ENCODE peak calls at places on chromosomes 1 and 21, in seven cellular contexts. One of them, this sample, is unnamed.
A peak's percentile ranks its signal among the peaks of the same experiment; 100 is the strongest.

GRCh38 chr1:18481921-18482701 is 1.4 kb downstream of the KLHDC7A start:
- DNase-seq in left lobe of liver: no peak
- DNase-seq in colonic mucosa: no peak
- DNase-seq in HTR-8/SVneo: no peak
- DNase-seq in brain microvascular endothelial cell: no peak
- DNase-seq in stimulated activated CD8-positive, alpha-beta memory T cell treated with anti-CD3 and anti-CD28 coated beads, Interleukin-2, amount 100 ng/mL, for 1 hour: no peak
- DNase-seq in COR-L47: no peak
- DNase-seq in this sample: no peak

GRCh38 chr1:93753766-93754763 is 72.4 kb upstream of the BCAR3 start:
- DNase-seq in brain microvascular endothelial cell: peak; percentile 93
- DNase-seq in COR-L47: no peak
- DNase-seq in HTR-8/SVneo: peak; percentile 44
- DNase-seq in stimulated activated CD8-positive, alpha-beta memory T cell treated with anti-CD3 and anti-CD28 coated beads, Interleukin-2, amount 100 ng/mL, for 1 hour: no peak
- DNase-seq in colonic mucosa: no peak
- DNase-seq in left lobe of liver: peak; percentile 60
- DNase-seq in this sample: peak; percentile 98

GRCh38 chr21:42406201-42406601 is 2.5 kb downstream of the UBASH3A start:
- DNase-seq in stimulated activated CD8-positive, alpha-beta memory T cell treated with anti-CD3 and anti-CD28 coated beads, Interleukin-2, amount 100 ng/mL, for 1 hour: no peak
- DNase-seq in HTR-8/SVneo: no peak
- DNase-seq in colonic mucosa: no peak
- DNase-seq in left lobe of liver: no peak
- DNase-seq in brain microvascular endothelial cell: no peak
- DNase-seq in COR-L47: no peak
- DNase-seq in this sample: no peak

GRCh38 chr1:1809489-1809888 is 31.2 kb upstream of the NADK start:
- DNase-seq in COR-L47: no peak
- DNase-seq in colonic mucosa: no peak
- DNase-seq in brain microvascular endothelial cell: no peak
- DNase-seq in stimulated activated CD8-positive, alpha-beta memory T cell treated with anti-CD3 and anti-CD28 coated beads, Interleukin-2, amount 100 ng/mL, for 1 hour: no peak
- DNase-seq in HTR-8/SVneo: no peak
- DNase-seq in left lobe of liver: no peak
- DNase-seq in this sample: no peak

GRCh38 chr21:32300117-32300681 is 1.5 kb downstream of the MRAP start:
- DNase-seq in colonic mucosa: no peak
- DNase-seq in stimulated activated CD8-positive, alpha-beta memory T cell treated with anti-CD3 and anti-CD28 coated beads, Interleukin-2, amount 100 ng/mL, for 1 hour: no peak
- DNase-seq in COR-L47: no peak
- DNase-seq in left lobe of liver: no peak
- DNase-seq in HTR-8/SVneo: no peak
- DNase-seq in brain microvascular endothelial cell: no peak
- DNase-seq in this sample: no peak

GRCh38 chr21:20882462-20883415 is 115.5 kb upstream of the NCAM2 start:
- DNase-seq in colonic mucosa: peak; percentile 28
- DNase-seq in HTR-8/SVneo: peak; percentile 1
- DNase-seq in stimulated activated CD8-positive, alpha-beta memory T cell treated with anti-CD3 and anti-CD28 coated beads, Interleukin-2, amount 100 ng/mL, for 1 hour: no peak
- DNase-seq in left lobe of liver: no peak
- DNase-seq in COR-L47: peak; percentile 61
- DNase-seq in brain microvascular endothelial cell: peak; percentile 7
- DNase-seq in this sample: peak; percentile 23

GRCh38 chr1:156480411-156481192 is 20.0 kb downstream of the MEF2D start:
- DNase-seq in COR-L47: no peak
- DNase-seq in HTR-8/SVneo: no peak
- DNase-seq in colonic mucosa: no peak
- DNase-seq in left lobe of liver: no peak
- DNase-seq in stimulated activated CD8-positive, alpha-beta memory T cell treated with anti-CD3 and anti-CD28 coated beads, Interleukin-2, amount 100 ng/mL, for 1 hour: peak; percentile 55
- DNase-seq in brain microvascular endothelial cell: no peak
- DNase-seq in this sample: no peak

GRCh38 chr1:232725303-232726047 is 79.7 kb upstream of the MAP10 start:
- DNase-seq in brain microvascular endothelial cell: no peak
- DNase-seq in COR-L47: no peak
- DNase-seq in HTR-8/SVneo: peak; percentile 21
- DNase-seq in stimulated activated CD8-positive, alpha-beta memory T cell treated with anti-CD3 and anti-CD28 coated beads, Interleukin-2, amount 100 ng/mL, for 1 hour: no peak
- DNase-seq in left lobe of liver: no peak
- DNase-seq in colonic mucosa: no peak
- DNase-seq in this sample: no peak

GRCh38 chr1:89890085-89890754 is 69.4 kb downstream of the LRRC8D start:
- DNase-seq in COR-L47: no peak
- DNase-seq in left lobe of liver: no peak
- DNase-seq in HTR-8/SVneo: peak; percentile 55
- DNase-seq in brain microvascular endothelial cell: peak; percentile 45
- DNase-seq in colonic mucosa: no peak
- DNase-seq in stimulated activated CD8-positive, alpha-beta memory T cell treated with anti-CD3 and anti-CD28 coated beads, Interleukin-2, amount 100 ng/mL, for 1 hour: no peak
- DNase-seq in this sample: peak; percentile 80

GRCh38 chr1:203126866-203127671 is 457 bp upstream of the ADORA1 start:
- DNase-seq in colonic mucosa: no peak
- DNase-seq in brain microvascular endothelial cell: no peak
- DNase-seq in stimulated activated CD8-positive, alpha-beta memory T cell treated with anti-CD3 and anti-CD28 coated beads, Interleukin-2, amount 100 ng/mL, for 1 hour: no peak
- DNase-seq in HTR-8/SVneo: no peak
- DNase-seq in COR-L47: no peak
- DNase-seq in left lobe of liver: peak; percentile 35
- DNase-seq in this sample: peak; percentile 19

GRCh38 chr1:9281907-9282306 is 10.8 kb upstream of the SPSB1 start:
- DNase-seq in stimulated activated CD8-positive, alpha-beta memory T cell treated with anti-CD3 and anti-CD28 coated beads, Interleukin-2, amount 100 ng/mL, for 1 hour: no peak
- DNase-seq in brain microvascular endothelial cell: no peak
- DNase-seq in colonic mucosa: no peak
- DNase-seq in COR-L47: no peak
- DNase-seq in left lobe of liver: no peak
- DNase-seq in HTR-8/SVneo: no peak
- DNase-seq in this sample: no peak

GRCh38 chr1:183270541-183271141 is 84.6 kb downstream of the LAMC2 start:
- DNase-seq in COR-L47: no peak
- DNase-seq in colonic mucosa: no peak
- DNase-seq in HTR-8/SVneo: peak; percentile 67
- DNase-seq in left lobe of liver: no peak
- DNase-seq in stimulated activated CD8-positive, alpha-beta memory T cell treated with anti-CD3 and anti-CD28 coated beads, Interleukin-2, amount 100 ng/mL, for 1 hour: no peak
- DNase-seq in brain microvascular endothelial cell: peak; percentile 71
- DNase-seq in this sample: peak; percentile 74

GRCh38 chr1:9028921-9029715 is 2.9 kb upstream of the SLC2A7 start:
- DNase-seq in stimulated activated CD8-positive, alpha-beta memory T cell treated with anti-CD3 and anti-CD28 coated beads, Interleukin-2, amount 100 ng/mL, for 1 hour: no peak
- DNase-seq in brain microvascular endothelial cell: no peak
- DNase-seq in HTR-8/SVneo: no peak
- DNase-seq in colonic mucosa: no peak
- DNase-seq in left lobe of liver: no peak
- DNase-seq in COR-L47: no peak
- DNase-seq in this sample: peak; percentile 11

GRCh38 chr1:174036204-174036603 is 14.0 kb upstream of the RC3H1 start:
- DNase-seq in stimulated activated CD8-positive, alpha-beta memory T cell treated with anti-CD3 and anti-CD28 coated beads, Interleukin-2, amount 100 ng/mL, for 1 hour: no peak
- DNase-seq in HTR-8/SVneo: no peak
- DNase-seq in COR-L47: no peak
- DNase-seq in brain microvascular endothelial cell: no peak
- DNase-seq in left lobe of liver: no peak
- DNase-seq in colonic mucosa: no peak
- DNase-seq in this sample: no peak

GRCh38 chr1:180785887-180786286 is 126.8 kb upstream of the KIAA1614 start:
- DNase-seq in HTR-8/SVneo: no peak
- DNase-seq in colonic mucosa: no peak
- DNase-seq in COR-L47: no peak
- DNase-seq in left lobe of liver: no peak
- DNase-seq in brain microvascular endothelial cell: no peak
- DNase-seq in stimulated activated CD8-positive, alpha-beta memory T cell treated with anti-CD3 and anti-CD28 coated beads, Interleukin-2, amount 100 ng/mL, for 1 hour: no peak
- DNase-seq in this sample: no peak

GRCh38 chr21:33290441-33290840 is 24.3 kb downstream of the IL10RB start:
- DNase-seq in brain microvascular endothelial cell: no peak
- DNase-seq in left lobe of liver: peak; percentile 96
- DNase-seq in COR-L47: peak; percentile 96
- DNase-seq in HTR-8/SVneo: no peak
- DNase-seq in colonic mucosa: peak; percentile 59
- DNase-seq in stimulated activated CD8-positive, alpha-beta memory T cell treated with anti-CD3 and anti-CD28 coated beads, Interleukin-2, amount 100 ng/mL, for 1 hour: no peak
- DNase-seq in this sample: no peak

GRCh38 chr21:44958471-44959191 is 18.8 kb downstream of the SLX9 start:
- DNase-seq in left lobe of liver: peak; percentile 80
- DNase-seq in brain microvascular endothelial cell: peak; percentile 74
- DNase-seq in stimulated activated CD8-positive, alpha-beta memory T cell treated with anti-CD3 and anti-CD28 coated beads, Interleukin-2, amount 100 ng/mL, for 1 hour: no peak
- DNase-seq in HTR-8/SVneo: no peak
- DNase-seq in colonic mucosa: no peak
- DNase-seq in COR-L47: no peak
- DNase-seq in this sample: peak; percentile 91

GRCh38 chr21:26177187-26177586 is 6.6 kb upstream of the APP start:
- DNase-seq in stimulated activated CD8-positive, alpha-beta memory T cell treated with anti-CD3 and anti-CD28 coated beads, Interleukin-2, amount 100 ng/mL, for 1 hour: no peak
- DNase-seq in HTR-8/SVneo: no peak
- DNase-seq in COR-L47: peak; percentile 38
- DNase-seq in brain microvascular endothelial cell: no peak
- DNase-seq in colonic mucosa: no peak
- DNase-seq in left lobe of liver: no peak
- DNase-seq in this sample: no peak

GRCh38 chr1:173411835-173412742 is 65.0 kb upstream of the PRDX6 start:
- DNase-seq in brain microvascular endothelial cell: peak; percentile 78
- DNase-seq in left lobe of liver: no peak
- DNase-seq in COR-L47: no peak
- DNase-seq in stimulated activated CD8-positive, alpha-beta memory T cell treated with anti-CD3 and anti-CD28 coated beads, Interleukin-2, amount 100 ng/mL, for 1 hour: no peak
- DNase-seq in HTR-8/SVneo: peak; percentile 35
- DNase-seq in colonic mucosa: no peak
- DNase-seq in this sample: peak; percentile 92

GRCh38 chr1:53115403-53116306 is 26.8 kb downstream of the SLC1A7 start:
- DNase-seq in brain microvascular endothelial cell: no peak
- DNase-seq in stimulated activated CD8-positive, alpha-beta memory T cell treated with anti-CD3 and anti-CD28 coated beads, Interleukin-2, amount 100 ng/mL, for 1 hour: no peak
- DNase-seq in COR-L47: no peak
- DNase-seq in left lobe of liver: no peak
- DNase-seq in colonic mucosa: no peak
- DNase-seq in HTR-8/SVneo: no peak
- DNase-seq in this sample: peak; percentile 94

GRCh38 chr1:156153362-156153761 is at the start of gene SEMA4A:
- DNase-seq in colonic mucosa: peak; percentile 63
- DNase-seq in HTR-8/SVneo: no peak
- DNase-seq in left lobe of liver: no peak
- DNase-seq in COR-L47: no peak
- DNase-seq in brain microvascular endothelial cell: no peak
- DNase-seq in stimulated activated CD8-positive, alpha-beta memory T cell treated with anti-CD3 and anti-CD28 coated beads, Interleukin-2, amount 100 ng/mL, for 1 hour: no peak
- DNase-seq in this sample: no peak

GRCh38 chr1:167722152-167722869 is 529 bp downstream of the MPZL1 start:
- DNase-seq in left lobe of liver: peak; percentile 56
- DNase-seq in HTR-8/SVneo: peak; percentile 41
- DNase-seq in COR-L47: peak; percentile 49
- DNase-seq in colonic mucosa: peak; percentile 67
- DNase-seq in brain microvascular endothelial cell: peak; percentile 24
- DNase-seq in stimulated activated CD8-positive, alpha-beta memory T cell treated with anti-CD3 and anti-CD28 coated beads, Interleukin-2, amount 100 ng/mL, for 1 hour: no peak
- DNase-seq in this sample: peak; percentile 40

GRCh38 chr21:26522704-26523103 is 50.4 kb downstream of the CYYR1 start:
- DNase-seq in COR-L47: no peak
- DNase-seq in stimulated activated CD8-positive, alpha-beta memory T cell treated with anti-CD3 and anti-CD28 coated beads, Interleukin-2, amount 100 ng/mL, for 1 hour: no peak
- DNase-seq in left lobe of liver: no peak
- DNase-seq in brain microvascular endothelial cell: no peak
- DNase-seq in HTR-8/SVneo: no peak
- DNase-seq in colonic mucosa: no peak
- DNase-seq in this sample: no peak

This sample was measured in iris pigment epithelial cell.